ENCODE peak calls at places on chromosome 20, in six cellular contexts. One of them, this sample, is unnamed.

GRCh38 chr20:63688234-63689045 is 8.0 kb upstream of the TNFRSF6B start:
- DNase-seq in stomach: no peak
- DNase-seq in DND-41: no peak
- DNase-seq in Peyer's patch: no peak
- DNase-seq in AG09309: no peak
- DNase-seq in fibroblast of villous mesenchyme: no peak
- DNase-seq in this sample: no peak

GRCh38 chr20:59628171-59628570 is 23.8 kb downstream of the PHACTR3 start:
- DNase-seq in DND-41: no peak
- DNase-seq in Peyer's patch: no peak
- DNase-seq in AG09309: no peak
- DNase-seq in fibroblast of villous mesenchyme: no peak
- DNase-seq in stomach: no peak
- DNase-seq in this sample: no peak

GRCh38 chr20:34066476-34067090 is 45.5 kb downstream of the EIF2S2 start:
- DNase-seq in DND-41: no peak
- DNase-seq in AG09309: peak; percentile 34
- DNase-seq in stomach: no peak
- DNase-seq in fibroblast of villous mesenchyme: peak; percentile 70
- DNase-seq in Peyer's patch: peak; percentile 4
- DNase-seq in this sample: no peak

GRCh38 chr20:24160563-24161355 is 172.2 kb upstream of the GGTLC1 start:
- DNase-seq in DND-41: peak; percentile 57
- DNase-seq in Peyer's patch: no peak
- DNase-seq in fibroblast of villous mesenchyme: peak; percentile 21
- DNase-seq in stomach: peak; percentile 63
- DNase-seq in AG09309: peak; percentile 33
- DNase-seq in this sample: no peak

GRCh38 chr20:20446613-20447012 is 78.7 kb downstream of the INSM1 start:
- DNase-seq in fibroblast of villous mesenchyme: no peak
- DNase-seq in AG09309: no peak
- DNase-seq in Peyer's patch: no peak
- DNase-seq in DND-41: no peak
- DNase-seq in stomach: no peak
- DNase-seq in this sample: no peak

GRCh38 chr20:60977896-60978295 is 274.2 kb upstream of the CDH4 start:
- DNase-seq in Peyer's patch: no peak
- DNase-seq in stomach: no peak
- DNase-seq in AG09309: no peak
- DNase-seq in fibroblast of villous mesenchyme: no peak
- DNase-seq in DND-41: no peak
- DNase-seq in this sample: no peak

GRCh38 chr20:51085761-51086160 is 62.9 kb upstream of the KCNG1 start:
- DNase-seq in fibroblast of villous mesenchyme: no peak
- DNase-seq in Peyer's patch: no peak
- DNase-seq in stomach: no peak
- DNase-seq in DND-41: no peak
- DNase-seq in AG09309: no peak
- DNase-seq in this sample: no peak

GRCh38 chr20:62354811-62355341 is 12.2 kb downstream of the LAMA5 start:
- DNase-seq in stomach: no peak
- DNase-seq in fibroblast of villous mesenchyme: no peak
- DNase-seq in AG09309: no peak
- DNase-seq in DND-41: no peak
- DNase-seq in Peyer's patch: no peak
- DNase-seq in this sample: no peak

GRCh38 chr20:13723015-13723414 is 61.7 kb downstream of the ESF1 start:
- DNase-seq in Peyer's patch: no peak
- DNase-seq in stomach: no peak
- DNase-seq in AG09309: peak; percentile 23
- DNase-seq in fibroblast of villous mesenchyme: peak; percentile 82
- DNase-seq in DND-41: no peak
- DNase-seq in this sample: no peak

GRCh38 chr20:29743101-29743931 is 1514.1 kb upstream of the DEFB115 start:
- DNase-seq in stomach: no peak
- DNase-seq in Peyer's patch: no peak
- DNase-seq in DND-41: no peak
- DNase-seq in AG09309: no peak
- DNase-seq in fibroblast of villous mesenchyme: no peak
- DNase-seq in this sample: no peak

GRCh38 chr20:36890586-36890985 is 14.6 kb downstream of the TLDC2 start:
- DNase-seq in stomach: no peak
- DNase-seq in DND-41: no peak
- DNase-seq in fibroblast of villous mesenchyme: no peak
- DNase-seq in AG09309: no peak
- DNase-seq in Peyer's patch: no peak
- DNase-seq in this sample: no peak

GRCh38 chr20:17648782-17649730 is 33.0 kb downstream of the RRBP1 start:
- DNase-seq in fibroblast of villous mesenchyme: no peak
- DNase-seq in AG09309: no peak
- DNase-seq in Peyer's patch: peak; percentile 70
- DNase-seq in stomach: peak; percentile 76
- DNase-seq in DND-41: no peak
- DNase-seq in this sample: no peak

GRCh38 chr20:36919715-36920333 is 31.7 kb downstream of the SAMHD1 start:
- DNase-seq in fibroblast of villous mesenchyme: peak; percentile 72
- DNase-seq in DND-41: peak; percentile 49
- DNase-seq in AG09309: no peak
- DNase-seq in stomach: no peak
- DNase-seq in Peyer's patch: no peak
- DNase-seq in this sample: no peak

GRCh38 chr20:61804896-61805295 is 260.8 kb downstream of the TAF4 start:
- DNase-seq in AG09309: no peak
- DNase-seq in fibroblast of villous mesenchyme: no peak
- DNase-seq in stomach: no peak
- DNase-seq in Peyer's patch: peak; percentile 11
- DNase-seq in DND-41: no peak
- DNase-seq in this sample: no peak

GRCh38 chr20:63082308-63082938 is 75.7 kb upstream of the BHLHE23 start:
- DNase-seq in fibroblast of villous mesenchyme: peak; percentile 28
- DNase-seq in Peyer's patch: no peak
- DNase-seq in stomach: peak; percentile 39
- DNase-seq in AG09309: no peak
- DNase-seq in DND-41: peak; percentile 80
- DNase-seq in this sample: no peak

GRCh38 chr20:35792740-35793139 is 20.9 kb downstream of the PHF20 start:
- DNase-seq in fibroblast of villous mesenchyme: no peak
- DNase-seq in Peyer's patch: no peak
- DNase-seq in stomach: no peak
- DNase-seq in DND-41: no peak
- DNase-seq in AG09309: no peak
- DNase-seq in this sample: no peak

GRCh38 chr20:36988494-36988966 is 37.0 kb upstream of the SAMHD1 start:
- DNase-seq in Peyer's patch: no peak
- DNase-seq in stomach: no peak
- DNase-seq in fibroblast of villous mesenchyme: no peak
- DNase-seq in DND-41: no peak
- DNase-seq in AG09309: no peak
- DNase-seq in this sample: no peak

GRCh38 chr20:48190757-48191156 is 405.5 kb upstream of the SULF2 start:
- DNase-seq in Peyer's patch: peak; percentile 38
- DNase-seq in AG09309: no peak
- DNase-seq in DND-41: no peak
- DNase-seq in fibroblast of villous mesenchyme: no peak
- DNase-seq in stomach: no peak
- DNase-seq in this sample: no peak

GRCh38 chr20:48189177-48189576 is 403.9 kb upstream of the SULF2 start:
- DNase-seq in fibroblast of villous mesenchyme: peak; percentile 52
- DNase-seq in stomach: no peak
- DNase-seq in AG09309: no peak
- DNase-seq in Peyer's patch: peak; percentile 7
- DNase-seq in DND-41: peak; percentile 12
- DNase-seq in this sample: no peak

GRCh38 chr20:48193626-48194025 is 408.3 kb upstream of the SULF2 start:
- DNase-seq in Peyer's patch: no peak
- DNase-seq in fibroblast of villous mesenchyme: no peak
- DNase-seq in DND-41: no peak
- DNase-seq in stomach: no peak
- DNase-seq in AG09309: no peak
- DNase-seq in this sample: no peak

GRCh38 chr20:48192109-48192508 is 406.8 kb upstream of the SULF2 start:
- DNase-seq in stomach: no peak
- DNase-seq in Peyer's patch: peak; percentile 60
- DNase-seq in AG09309: no peak
- DNase-seq in DND-41: no peak
- DNase-seq in fibroblast of villous mesenchyme: no peak
- DNase-seq in this sample: no peak

DNA sequence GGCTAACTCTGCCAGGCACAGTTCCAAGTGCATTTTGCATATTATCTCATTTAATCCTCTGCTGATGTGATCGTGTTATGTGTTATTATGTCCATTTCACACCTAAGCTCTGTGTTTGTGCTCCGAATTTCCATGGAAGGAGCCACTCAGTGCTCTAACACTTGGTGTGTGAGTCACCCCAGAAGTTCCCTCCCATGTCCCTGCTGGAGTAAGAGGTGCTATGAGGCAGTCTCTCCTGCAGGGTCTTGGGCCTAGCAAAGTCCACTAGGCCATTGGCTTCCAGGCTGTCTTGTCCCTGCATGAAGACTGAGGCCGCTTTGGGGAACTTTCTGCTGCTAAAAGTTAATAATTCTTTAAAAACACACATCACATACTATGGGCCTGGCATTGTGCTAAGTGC is 405.9 kb upstream of the SULF2 start:
- DNase-seq in stomach: no peak
- DNase-seq in Peyer's patch: peak; percentile 29
- DNase-seq in fibroblast of villous mesenchyme: no peak
- DNase-seq in AG09309: no peak
- DNase-seq in DND-41: no peak
- DNase-seq in this sample: no peak
- TF ChIP-seq CTCF in stomach: no peak
- TF ChIP-seq CTCF in Peyer's patch: no peak
- TF ChIP-seq CTCF in fibroblast of villous mesenchyme: no peak
- TF ChIP-seq CTCF in AG09309: peak; percentile 20
- TF ChIP-seq CTCF in DND-41: no peak
- TF ChIP-seq CTCF in this sample: no peak

DNA sequence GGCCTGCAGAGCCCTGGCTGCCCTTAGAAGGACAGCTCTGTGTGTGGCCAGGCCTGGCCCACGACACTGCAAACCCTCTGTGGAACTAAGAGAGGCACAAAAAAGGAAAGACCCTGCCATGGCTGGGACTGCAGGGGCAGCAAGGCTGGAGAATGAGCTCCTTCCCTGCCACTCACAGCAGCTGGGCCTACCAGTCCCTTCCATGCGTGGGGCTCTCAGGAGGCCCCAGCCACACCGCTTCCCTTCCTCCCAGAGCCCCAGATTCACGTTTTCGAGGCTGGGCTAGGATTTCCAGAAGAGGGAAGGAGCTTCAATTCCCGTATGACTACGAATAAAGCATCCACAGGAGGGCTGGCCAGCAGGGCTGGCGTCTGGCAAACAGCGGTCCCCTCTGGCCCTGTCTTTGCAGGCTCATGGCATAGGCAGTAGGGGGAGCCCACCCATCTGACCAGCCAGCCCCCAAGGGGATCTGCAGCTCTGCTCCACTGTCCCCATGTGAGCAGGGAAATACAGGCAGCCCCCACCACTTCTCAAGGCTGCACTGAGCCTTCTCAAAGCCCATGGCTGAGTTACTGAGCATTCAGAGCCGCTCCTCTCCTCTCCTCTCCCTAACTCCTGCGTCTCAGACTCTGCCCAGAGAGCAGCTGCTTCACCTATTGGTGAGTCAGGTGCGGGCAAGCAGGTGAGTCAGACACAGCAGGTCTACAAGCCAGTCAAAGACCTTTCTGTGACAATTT is 53.1 kb downstream of the NINL start:
- DNase-seq in fibroblast of villous mesenchyme: no peak
- DNase-seq in stomach: no peak
- DNase-seq in Peyer's patch: no peak
- DNase-seq in AG09309: no peak
- DNase-seq in DND-41: no peak
- DNase-seq in this sample: no peak
- TF ChIP-seq CTCF in fibroblast of villous mesenchyme: no peak
- TF ChIP-seq CTCF in stomach: no peak
- TF ChIP-seq CTCF in Peyer's patch: no peak
- TF ChIP-seq CTCF in AG09309: no peak
- TF ChIP-seq CTCF in DND-41: no peak
- TF ChIP-seq CTCF in this sample: no peak

DNA sequence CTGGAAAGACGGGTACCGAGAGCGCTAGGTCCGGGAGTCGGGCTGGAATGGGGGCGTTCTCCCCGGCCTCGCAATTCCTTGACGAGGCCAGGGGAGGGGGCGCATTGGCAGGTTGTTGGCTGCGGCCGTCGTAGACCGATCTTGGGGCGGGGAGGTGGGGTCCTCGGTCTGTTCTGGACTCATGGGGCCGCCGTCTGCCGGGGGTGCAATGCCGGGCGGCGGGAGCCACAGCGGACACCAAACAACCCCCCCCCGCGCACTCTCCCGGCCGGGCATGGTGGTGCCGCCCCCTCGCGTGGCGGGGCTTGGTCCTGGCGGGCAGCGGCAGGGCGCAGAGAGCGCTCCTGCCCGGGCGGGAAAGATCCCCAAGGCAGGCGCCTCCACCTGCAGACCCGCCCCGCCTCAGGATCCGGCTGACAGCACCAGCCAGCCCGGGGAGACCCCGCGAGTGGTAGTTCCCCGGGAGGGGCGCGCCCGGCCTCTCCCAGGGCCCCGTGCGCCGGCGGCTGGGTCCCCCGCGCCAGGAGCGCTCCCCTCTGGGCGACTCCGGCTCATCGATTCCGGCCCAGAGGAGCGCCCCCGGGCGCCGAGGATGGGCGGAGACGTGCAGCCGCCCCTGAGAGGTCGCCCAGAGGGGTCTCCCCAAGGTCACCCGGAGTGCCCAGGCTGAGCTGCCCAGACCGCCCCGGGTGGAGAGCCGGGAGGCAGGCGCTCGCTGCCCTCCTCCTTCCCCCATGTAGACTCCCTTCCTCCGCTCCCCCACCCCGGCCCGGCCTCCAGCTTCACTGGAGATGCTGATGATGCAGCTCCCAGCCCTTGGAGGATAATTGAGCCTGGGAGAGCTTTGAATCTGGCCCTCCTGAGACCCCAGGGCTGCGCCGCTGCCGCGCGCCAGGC is 709 bp downstream of the PPP1R16B start:
- DNase-seq in DND-41: peak; percentile 56
- DNase-seq in fibroblast of villous mesenchyme: no peak
- DNase-seq in stomach: no peak
- DNase-seq in AG09309: no peak
- DNase-seq in Peyer's patch: no peak
- DNase-seq in this sample: no peak
- TF ChIP-seq CTCF in DND-41: peak; percentile 36
- TF ChIP-seq CTCF in fibroblast of villous mesenchyme: no peak
- TF ChIP-seq CTCF in stomach: no peak
- TF ChIP-seq CTCF in AG09309: no peak
- TF ChIP-seq CTCF in Peyer's patch: no peak
- TF ChIP-seq CTCF in this sample: no peak

DNA sequence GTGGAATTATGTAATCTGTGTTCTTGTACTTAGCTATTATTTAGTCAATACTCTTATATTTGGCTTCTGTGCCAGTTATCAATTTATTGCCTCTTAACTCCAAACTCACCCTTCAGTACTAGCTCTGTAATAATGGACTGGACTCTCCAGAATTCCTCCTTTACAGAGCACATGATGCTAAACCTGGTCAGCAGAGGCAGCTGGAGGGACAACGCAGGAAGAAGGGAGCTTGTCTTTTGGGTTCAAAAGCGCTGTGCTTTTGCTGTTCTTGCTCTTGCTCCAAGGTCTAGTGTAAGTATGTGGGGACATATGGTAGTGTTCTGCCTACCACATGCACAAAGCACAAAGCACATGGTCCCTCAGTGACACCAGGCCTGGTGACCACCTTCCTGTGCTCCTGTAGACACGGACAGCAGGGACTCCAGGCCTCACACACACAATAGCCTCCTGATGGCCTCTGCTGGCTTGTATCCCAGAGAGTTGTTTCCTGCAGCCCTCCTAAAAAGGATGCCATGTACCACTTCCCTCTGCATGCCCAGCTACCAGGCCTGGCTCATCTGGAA is 46.1 kb downstream of the CHD6 start:
- DNase-seq in AG09309: no peak
- DNase-seq in Peyer's patch: no peak
- DNase-seq in stomach: no peak
- DNase-seq in DND-41: no peak
- DNase-seq in fibroblast of villous mesenchyme: no peak
- DNase-seq in this sample: no peak
- TF ChIP-seq CTCF in AG09309: no peak
- TF ChIP-seq CTCF in Peyer's patch: no peak
- TF ChIP-seq CTCF in stomach: no peak
- TF ChIP-seq CTCF in DND-41: no peak
- TF ChIP-seq CTCF in fibroblast of villous mesenchyme: no peak
- TF ChIP-seq CTCF in this sample: no peak

This sample was measured in osteocyte.